ENCODE peak calls at places on chromosomes 2 and 18, in ten cellular contexts. N is AG09309, Q is gastrocnemius medialis, K is astrocyte of the spinal cord, J is AG04449, D is H9, R is IMR-90, H is neural progenitor cell, C is foreskin fibroblast, L is heart left ventricle. I is an unnamed sample.

GRCh38 chr2:94870392-94871225 is 621 bp upstream of the TEKT4 start:
- DNase-seq in N (no peak), C (no peak), L (peak; percentile 17), D (peak; percentile 24), R (no peak), K (no peak), Q (no peak), J (no peak), H (no peak), I (peak; percentile 77)

GRCh38 chr2:20664071-20664390 is 2.9 kb upstream of the GDF7 start:
- DNase-seq in H (no peak), J (no peak), N (no peak), C (no peak), L (no peak), Q (no peak), R (no peak), K (no peak), D (no peak), I (no peak)

GRCh38 chr2:16161768-16162490 is 221.6 kb downstream of the MYCN start:
- DNase-seq in Q (no peak), J (no peak), D (no peak), H (no peak), N (no peak), L (no peak), K (no peak), R (no peak), C (no peak), I (no peak)

GRCh38 chr2:73998933-73999332 is 14.2 kb downstream of the TET3 start:
- DNase-seq in R (no peak), L (no peak), N (no peak), H (no peak), D (no peak), Q (no peak), C (no peak), K (no peak), J (no peak), I (no peak)

GRCh38 chr2:101720732-101721131 is 23.2 kb downstream of the MAP4K4 start:
- DNase-seq in H (no peak), K (no peak), J (no peak), L (no peak), N (no peak), D (no peak), R (no peak), Q (no peak), C (peak; percentile 49), I (no peak)

GRCh38 chr2:219533930-219534661 is 9.5 kb downstream of the CHPF start:
- DNase-seq in Q (no peak), J (no peak), H (no peak), C (no peak), N (no peak), K (no peak), D (no peak), R (no peak), L (no peak), I (no peak)

GRCh38 chr2:39059366-39059952 is 61.4 kb downstream of the SOS1 start:
- DNase-seq in Q (no peak), H (peak; percentile 67), L (no peak), J (no peak), K (peak; percentile 61), R (peak; percentile 69), D (no peak), N (peak; percentile 18), C (peak; percentile 65), I (no peak)

GRCh38 chr2:148282201-148282600 is 261.3 kb downstream of the MBD5 start:
- DNase-seq in C (peak; percentile 63), D (no peak), K (peak; percentile 12), H (no peak), L (no peak), J (no peak), Q (no peak), N (no peak), R (peak; percentile 45), I (no peak)

GRCh38 chr2:54047658-54048057 is 67.8 kb upstream of the ACYP2 start:
- DNase-seq in J (no peak), C (no peak), R (no peak), L (no peak), D (no peak), K (no peak), H (no peak), Q (no peak), N (no peak), I (no peak)

GRCh38 chr2:28030600-28030999 is 140.1 kb downstream of the BABAM2 start:
- DNase-seq in C (no peak), N (no peak), H (no peak), K (no peak), R (no peak), L (peak; percentile 29), Q (no peak), D (no peak), J (no peak), I (no peak)

GRCh38 chr18:35841283-35841682 is 131.2 kb upstream of the RMP24 start:
- DNase-seq in Q (no peak), H (no peak), R (no peak), N (no peak), D (no peak), K (no peak), C (no peak), L (no peak), J (no peak), I (no peak)

GRCh38 chr18:28960146-28960545 is 783.2 kb upstream of the CDH2 start:
- DNase-seq in R (peak; percentile 60), D (no peak), C (peak; percentile 35), Q (no peak), J (no peak), K (peak; percentile 59), H (no peak), N (no peak), L (no peak), I (no peak)

GRCh38 chr2:58042486-58042970 is 4.1 kb upstream of the VRK2 start:
- DNase-seq in H (no peak), J (no peak), D (no peak), L (no peak), N (peak; percentile 74), C (peak; percentile 81), R (peak; percentile 89), Q (no peak), K (peak; percentile 93), I (no peak)

GRCh38 chr2:231321556-231322334 is 73.8 kb upstream of the B3GNT7 start:
- DNase-seq in Q (peak; percentile 43), N (no peak), D (no peak), L (peak; percentile 72), J (no peak), K (no peak), R (no peak), H (no peak), C (no peak), I (peak; percentile 7)

GRCh38 chr2:212549463-212549862 is 10.9 kb upstream of the ERBB4 start:
- DNase-seq in C (no peak), Q (no peak), D (no peak), H (no peak), K (no peak), L (no peak), J (no peak), N (no peak), R (no peak), I (no peak)

GRCh38 chr18:76450452-76450851 is 44.6 kb downstream of the ZNF516 start:
- DNase-seq in N (no peak), C (peak; percentile 43), R (peak; percentile 50), H (no peak), J (no peak), D (no peak), L (no peak), Q (peak; percentile 9), K (peak; percentile 63), I (no peak)
- TF ChIP-seq CTCF in N (no peak), C (no peak), R (no peak), H (no peak), J (no peak), D (no peak), L (no peak), Q (no peak), K (no peak), I (no peak)

GRCh38 chr2:132420776-132421175 is 4.2 kb downstream of the GPR39 start:
- DNase-seq in H (no peak), D (no peak), N (no peak), C (peak; percentile 48), Q (no peak), L (no peak), J (no peak), R (no peak), K (no peak), I (no peak)

GRCh38 chr2:132417430-132418035 is 928 bp downstream of the GPR39 start:
- DNase-seq in J (no peak), D (no peak), N (no peak), R (no peak), K (no peak), Q (no peak), C (no peak), H (no peak), L (no peak), I (no peak)

GRCh38 chr2:132415256-132416079 is 1.1 kb upstream of the GPR39 start:
- DNase-seq in N (no peak), J (no peak), Q (no peak), K (peak; percentile 33), H (no peak), R (peak; percentile 27), D (no peak), C (peak; percentile 78), L (no peak), I (no peak)

GRCh38 chr2:132416080-132416911 is at the start of gene GPR39:
- DNase-seq in N (peak; percentile 84), L (peak; percentile 63), H (peak; percentile 76), K (peak; percentile 98), C (peak; percentile 99), J (peak; percentile 83), Q (peak; percentile 25), D (peak; percentile 88), R (peak; percentile 96), I (peak; percentile 90)

DNA sequence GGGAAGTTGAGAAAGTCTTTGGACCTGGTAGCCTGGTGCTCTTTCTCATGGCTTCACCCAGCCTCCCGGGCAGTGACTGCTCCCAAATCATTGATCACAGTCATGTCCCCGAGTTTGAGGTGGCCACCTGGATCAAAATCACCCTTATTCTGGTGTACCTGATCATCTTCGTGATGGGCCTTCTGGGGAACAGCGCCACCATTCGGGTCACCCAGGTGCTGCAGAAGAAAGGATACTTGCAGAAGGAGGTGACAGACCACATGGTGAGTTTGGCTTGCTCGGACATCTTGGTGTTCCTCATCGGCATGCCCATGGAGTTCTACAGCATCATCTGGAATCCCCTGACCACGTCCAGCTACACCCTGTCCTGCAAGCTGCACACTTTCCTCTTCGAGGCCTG is 391 bp downstream of the GPR39 start:
- DNase-seq in R (no peak), K (no peak), L (no peak), Q (no peak), H (no peak), J (no peak), C (no peak), D (no peak), N (no peak), I (no peak)
- TF ChIP-seq CTCF in R (no peak), K (no peak), L (no peak), Q (no peak), H (no peak), J (no peak), C (no peak), D (peak; percentile 44), N (no peak), I (no peak)

GRCh38 chr2:198961555-198961954 is 496.2 kb downstream of the SATB2 start:
- DNase-seq in L (no peak), R (no peak), C (peak; percentile 10), K (no peak), N (no peak), J (no peak), H (no peak), D (no peak), Q (no peak), I (no peak)
- TF ChIP-seq CTCF in L (no peak), R (no peak), C (no peak), K (no peak), N (no peak), J (no peak), H (peak; percentile 31), D (peak; percentile 48), Q (no peak), I (peak; percentile 44)

GRCh38 chr2:228377533-228377932 is 196.0 kb upstream of the SPHKAP start:
- DNase-seq in J (no peak), D (no peak), R (no peak), Q (no peak), N (no peak), C (no peak), H (no peak), K (no peak), L (no peak), I (no peak)
- TF ChIP-seq CTCF in J (no peak), D (no peak), R (no peak), Q (no peak), N (no peak), C (no peak), H (no peak), K (no peak), L (no peak), I (no peak)